ENCODE peak calls at places on chromosomes 5 and 9, in seven cellular contexts. C is H1, G is HCT116, A is stomach, H is transverse colon, L is GM23338, S is prostate gland. Y is an unnamed sample.

GRCh38 chr5:139642213-139642612 is 5.9 kb upstream of the CXXC5 start:
- DNase-seq in C (no peak), G (no peak), A (peak; percentile 5), H (peak; percentile 8), L (no peak), S (no peak), Y (no peak)

GRCh38 chr5:169838688-169839087 is 141.6 kb downstream of the INSYN2B start:
- DNase-seq in C (no peak), G (no peak), A (no peak), H (no peak), L (no peak), S (no peak), Y (no peak)

GRCh38 chr5:103667068-103667467 is 104.5 kb upstream of the NUDT12 start:
- DNase-seq in C (no peak), G (no peak), A (no peak), H (no peak), L (no peak), S (no peak), Y (no peak)

GRCh38 chr9:114039484-114039883 is 38.6 kb downstream of the AMBP start:
- DNase-seq in C (no peak), G (no peak), A (no peak), H (no peak), L (no peak), S (peak; percentile 1), Y (no peak)

GRCh38 chr5:116365006-116365496 is 209.6 kb downstream of the SEMA6A start:
- DNase-seq in C (no peak), G (no peak), A (no peak), H (no peak), L (no peak), S (no peak), Y (no peak)

GRCh38 chr9:82552784-82553183 is 510.2 kb downstream of the RASEF start:
- DNase-seq in C (no peak), G (no peak), A (no peak), H (no peak), L (no peak), S (no peak), Y (no peak)

GRCh38 chr5:53406630-53407316 is 73.7 kb upstream of the FST start:
- DNase-seq in C (no peak), G (peak; percentile 33), A (no peak), H (no peak), L (no peak), S (no peak), Y (peak; percentile 85)

GRCh38 chr5:83927140-83927733 is 206.6 kb upstream of the HAPLN1 start:
- DNase-seq in C (peak; percentile 79), G (peak; percentile 57), A (peak; percentile 60), H (peak; percentile 71), L (peak; percentile 92), S (peak; percentile 12), Y (peak; percentile 27)

GRCh38 chr9:128689293-128689770 is 310 bp downstream of the SET start:
- DNase-seq in C (no peak), G (no peak), A (peak; percentile 57), H (no peak), L (no peak), S (peak; percentile 37), Y (no peak)

GRCh38 chr5:78698218-78698751 is 49.7 kb upstream of the LHFPL2 start:
- DNase-seq in C (no peak), G (no peak), A (no peak), H (no peak), L (no peak), S (no peak), Y (no peak)

GRCh38 chr9:125785187-125785840 is 38.1 kb downstream of the PBX3 start:
- DNase-seq in C (no peak), G (no peak), A (no peak), H (no peak), L (no peak), S (no peak), Y (no peak)

GRCh38 chr5:124628721-124629596 is 117.5 kb downstream of the ZNF608 start:
- DNase-seq in C (peak; percentile 39), G (peak; percentile 89), A (no peak), H (no peak), L (no peak), S (no peak), Y (peak; percentile 89)

GRCh38 chr5:56139978-56140562 is 93.1 kb downstream of the ANKRD55 start:
- DNase-seq in C (no peak), G (no peak), A (no peak), H (no peak), L (no peak), S (no peak), Y (no peak)

GRCh38 chr5:75367401-75367800 is 30.4 kb downstream of the HMGCR start:
- DNase-seq in C (no peak), G (no peak), A (no peak), H (no peak), L (no peak), S (no peak), Y (no peak)

GRCh38 chr5:88683506-88684135 is 199.4 kb downstream of the MEF2C start:
- DNase-seq in C (no peak), G (no peak), A (no peak), H (no peak), L (peak; percentile 90), S (no peak), Y (no peak)

GRCh38 chr9:33924978-33925797 is 108.2 kb downstream of the UBE2R2 start:
- DNase-seq in C (peak; percentile 29), G (peak; percentile 16), A (peak; percentile 67), H (peak; percentile 32), L (peak; percentile 85), S (peak; percentile 51), Y (no peak)

GRCh38 chr5:178072749-178073148 is 40.6 kb upstream of the N4BP3 start:
- DNase-seq in C (no peak), G (no peak), A (no peak), H (no peak), L (no peak), S (no peak), Y (no peak)

GRCh38 chr5:171474106-171474878 is 54.8 kb downstream of the FGF18 start:
- DNase-seq in C (no peak), G (no peak), A (no peak), H (no peak), L (no peak), S (no peak), Y (no peak)

GRCh38 chr5:83721878-83722779 is 1.5 kb upstream of the HAPLN1 start:
- DNase-seq in C (peak; percentile 53), G (peak; percentile 66), A (peak; percentile 49), H (peak; percentile 83), L (peak; percentile 85), S (peak; percentile 27), Y (no peak)

GRCh38 chr9:14428781-14429230 is 114.9 kb upstream of the NFIB start:
- DNase-seq in C (peak; percentile 41), G (peak; percentile 57), A (peak; percentile 66), H (peak; percentile 58), L (peak; percentile 97), S (peak; percentile 73), Y (peak; percentile 8)

GRCh38 chr5:83538788-83539535 is 67.4 kb downstream of the VCAN start:
- DNase-seq in C (no peak), G (no peak), A (no peak), H (no peak), L (no peak), S (no peak), Y (no peak)

GRCh38 chr9:125039544-125039943 is 98.7 kb upstream of the GOLGA1 start:
- DNase-seq in C (no peak), G (no peak), A (no peak), H (no peak), L (no peak), S (no peak), Y (no peak)

GRCh38 chr5:103620851-103621547 is 58.4 kb upstream of the NUDT12 start:
- DNase-seq in C (no peak), G (no peak), A (no peak), H (no peak), L (no peak), S (no peak), Y (no peak)

GRCh38 chr9:91038483-91039124 is 237.0 kb downstream of the SYK start:
- DNase-seq in C (no peak), G (no peak), A (no peak), H (no peak), L (no peak), S (no peak), Y (no peak)

GRCh38 chr9:98091735-98092632 is 27.0 kb downstream of the TRIM14 start:
- DNase-seq in C (no peak), G (no peak), A (no peak), H (peak; percentile 5), L (peak; percentile 79), S (no peak), Y (no peak)

GRCh38 chr5:105899726-105900125 is 1771.0 kb downstream of the EFNA5 start:
- DNase-seq in C (no peak), G (no peak), A (no peak), H (no peak), L (no peak), S (no peak), Y (no peak)
- H3K4me1 ChIP-seq in C (no peaks in the 10 kb centered on the region), G (no peaks in the 10 kb centered on the region), A (no peaks in the 10 kb centered on the region), H (no peaks in the 10 kb centered on the region), L (peaks cover 9% of the 10 kb centered on the region), S (no peaks in the 10 kb centered on the region), Y (no peaks in the 10 kb centered on the region)

GRCh38 chr5:15834596-15835245 is 334.7 kb downstream of the FBXL7 start:
- DNase-seq in C (no peak), G (no peak), A (no peak), H (no peak), L (peak; percentile 19), S (no peak), Y (peak; percentile 65)
- TF ChIP-seq POLR2AphosphoS5 in C (no peak), G (no peak), A (no peak), H (no peak), L (no peak), S (peak; percentile 64), Y (no peak)

DNA sequence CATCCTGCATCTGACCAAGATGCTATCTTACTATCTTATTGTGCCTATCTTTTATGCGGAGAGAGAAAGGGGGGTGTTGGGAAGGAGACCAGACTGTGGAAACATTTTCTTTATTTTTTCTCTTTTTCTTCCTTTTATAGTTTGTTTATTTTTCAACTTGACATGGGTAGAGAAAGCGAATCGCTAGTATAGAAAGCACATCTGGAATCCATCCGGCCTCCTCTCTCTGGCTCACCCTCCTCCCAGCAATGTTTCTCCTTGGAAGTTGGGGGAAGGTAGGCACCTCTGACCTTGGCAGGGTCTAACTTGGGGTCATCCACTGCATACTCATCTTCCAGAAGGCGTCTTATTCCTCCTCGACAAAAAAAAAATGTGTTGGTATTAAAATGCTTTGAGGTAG is 3.9 kb downstream of the S1PR3 start:
- DNase-seq in C (no peak), G (no peak), A (no peak), H (no peak), L (no peak), S (no peak), Y (no peak)
- H3K4me1 ChIP-seq in C (no peaks in the 10 kb centered on the region), G (no peaks in the 10 kb centered on the region), A (peaks cover 91% of the 10 kb centered on the region), H (peaks cover 44% of the 10 kb centered on the region), L (peaks cover 14% of the 10 kb centered on the region), S (no peaks in the 10 kb centered on the region), Y (peaks cover 2% of the 10 kb centered on the region)

GRCh38 chr5:34838785-34839714 is at the start of gene TTC23L:
- DNase-seq in C (peak; percentile 90), G (peak; percentile 60), A (peak; percentile 91), H (peak; percentile 90), L (peak; percentile 100), S (peak; percentile 87), Y (peak; percentile 69)
- TF ChIP-seq POLR2AphosphoS5 in C (peak; percentile 86), G (peak; percentile 86), A (no peak), H (peak; percentile 52), L (peak; percentile 96), S (peak; percentile 79), Y (peak; percentile 46)